ENCODE peak calls at places on chromosome 10, in four cellular contexts. P is IMR-90, E is mesendoderm, R is H1. A is an unnamed sample.

GRCh38 chr10:81095238-81095637 is 557.5 kb downstream of the SH2D4B start:
- DNase-seq in P (no peak), E (no peak), R (no peak), A (no peak)

GRCh38 chr10:78349165-78349516 is 315.5 kb downstream of the RPS24 start:
- DNase-seq in P (no peak), E (no peak), R (no peak), A (peak; percentile 11)

GRCh38 chr10:329361-330099 is 194.3 kb downstream of the ZMYND11 start:
- DNase-seq in P (peak; percentile 96), E (peak; percentile 54), R (peak; percentile 56), A (no peak)

GRCh38 chr10:99917963-99918825 is 91.6 kb downstream of the DNMBP start:
- DNase-seq in P (peak; percentile 59), E (peak; percentile 96), R (peak; percentile 75), A (peak; percentile 88)

GRCh38 chr10:27349987-27350386 is 109.4 kb upstream of the ACBD5 start:
- DNase-seq in P (no peak), E (no peak), R (no peak), A (no peak)

GRCh38 chr10:90435296-90435695 is 422.5 kb downstream of the HTR7 start:
- DNase-seq in P (peak; percentile 18), E (no peak), R (no peak), A (no peak)

GRCh38 chr10:8052344-8052969 is 2.0 kb upstream of the GATA3 start:
- DNase-seq in P (no peak), E (no peak), R (no peak), A (no peak)

GRCh38 chr10:110269641-110270318 is 34.9 kb downstream of the SMNDC1 start:
- DNase-seq in P (peak; percentile 25), E (no peak), R (no peak), A (no peak)

GRCh38 chr10:70678757-70679489 is 6.6 kb downstream of the ADAMTS14 start:
- DNase-seq in P (no peak), E (no peak), R (no peak), A (no peak)

GRCh38 chr10:98963608-98964007 is 272.0 kb downstream of the HPSE2 start:
- DNase-seq in P (peak; percentile 53), E (peak; percentile 13), R (no peak), A (no peak)

GRCh38 chr10:75987610-75988009 is 556.2 kb downstream of the LRMDA start:
- DNase-seq in P (no peak), E (peak; percentile 18), R (no peak), A (no peak)

GRCh38 chr10:79441433-79441832 is 4.0 kb downstream of the ZCCHC24 start:
- DNase-seq in P (no peak), E (no peak), R (no peak), A (no peak)

GRCh38 chr10:47364366-47364765 is 16.2 kb downstream of the RBP3 start:
- DNase-seq in P (no peak), E (no peak), R (no peak), A (no peak)
- H4K5ac ChIP-seq in P (no peak overlapping the region), E (no peak overlapping the region), R (no peak overlapping the region), A (no peak overlapping the region)

GRCh38 chr10:24900888-24901685 is 51.3 kb downstream of the PRTFDC1 start:
- DNase-seq in P (no peak), E (no peak), R (no peak), A (no peak)

GRCh38 chr10:24904830-24905229 is 47.6 kb downstream of the PRTFDC1 start:
- DNase-seq in P (no peak), E (no peak), R (no peak), A (no peak)

GRCh38 chr10:24901686-24902399 is 50.6 kb downstream of the PRTFDC1 start:
- DNase-seq in P (peak; percentile 98), E (peak; percentile 19), R (no peak), A (no peak)

GRCh38 chr10:24899571-24899970 is 52.8 kb downstream of the PRTFDC1 start:
- DNase-seq in P (no peak), E (no peak), R (no peak), A (no peak)

DNA sequence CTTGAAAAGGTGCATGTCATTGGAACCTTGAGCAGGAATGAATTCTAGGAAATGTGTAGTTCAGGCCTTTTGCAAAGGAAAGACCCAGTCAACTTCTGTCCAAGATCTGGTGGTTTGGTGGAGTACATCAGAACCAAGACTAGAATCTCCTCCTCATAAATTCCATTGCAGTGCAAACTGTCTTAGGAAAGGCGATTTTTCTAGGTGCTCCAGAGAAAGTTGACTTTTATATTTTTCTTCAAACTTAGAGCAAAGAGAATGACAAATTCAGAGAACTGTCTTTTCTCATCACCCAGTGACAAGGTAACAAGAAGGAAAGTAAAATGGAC is 50.0 kb downstream of the PRTFDC1 start:
- DNase-seq in P (no peak), E (no peak), R (no peak), A (no peak)
- H3K4me2 ChIP-seq in P (peak overlapping the region; percentile 41), E (no peak overlapping the region), R (no peak overlapping the region), A (no peak overlapping the region)

GRCh38 chr10:48568546-48568945 is 36.3 kb downstream of the ARHGAP22 start:
- DNase-seq in P (no peak), E (no peak), R (no peak), A (peak; percentile 8)
- H4K5ac ChIP-seq in P (no peak overlapping the region), E (no peak overlapping the region), R (no peak overlapping the region), A (no peak overlapping the region)

GRCh38 chr10:6091630-6092029 is 2.8 kb downstream of the RBM17 start:
- DNase-seq in P (no peak), E (peak; percentile 60), R (no peak), A (no peak)
- H3K4me2 ChIP-seq in P (no peak overlapping the region), E (no peak overlapping the region), R (peak overlapping the region; percentile 96), A (no peak overlapping the region)

GRCh38 chr10:113038985-113039384 is 88.9 kb downstream of the TCF7L2 start:
- DNase-seq in P (no peak), E (no peak), R (no peak), A (no peak)

GRCh38 chr10:113038183-113038582 is 88.1 kb downstream of the TCF7L2 start:
- DNase-seq in P (no peak), E (no peak), R (no peak), A (no peak)

GRCh38 chr10:113036636-113037035 is 86.6 kb downstream of the TCF7L2 start:
- DNase-seq in P (no peak), E (no peak), R (no peak), A (no peak)

GRCh38 chr10:113035724-113036312 is 85.8 kb downstream of the TCF7L2 start:
- DNase-seq in P (no peak), E (no peak), R (no peak), A (no peak)

DNA sequence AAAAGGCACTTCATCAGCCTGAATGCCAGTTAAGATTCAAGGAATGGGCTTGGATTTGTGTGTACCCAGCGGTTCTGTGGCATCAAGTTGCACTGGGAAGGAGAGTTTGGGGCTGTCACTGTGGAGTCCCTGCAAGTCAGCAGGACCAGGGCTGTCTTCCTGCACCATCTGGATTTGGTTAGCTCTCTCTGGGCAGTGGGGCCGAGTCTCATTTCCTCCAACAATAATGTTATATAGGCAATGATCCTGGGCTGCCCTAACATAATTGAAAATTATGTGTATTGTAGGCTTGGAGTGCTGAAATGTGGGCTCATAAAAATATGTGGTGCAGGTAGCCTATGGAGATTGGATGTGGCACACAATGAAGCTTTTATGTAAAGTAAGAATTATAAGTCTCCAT is 87.2 kb downstream of the TCF7L2 start:
- DNase-seq in P (no peak), E (no peak), R (no peak), A (no peak)
- H4K5ac ChIP-seq in P (no peak overlapping the region), E (no peak overlapping the region), R (no peak overlapping the region), A (no peak overlapping the region)